ENCODE peak calls at places on chromosomes 16 and 17, in six cellular contexts. L is lung, G is A549, R is dorsolateral prefrontal cortex, Q is stomach, F is adrenal gland. S is an unnamed sample.

GRCh38 chr16:87608400-87608985 is 6.2 kb downstream of the JPH3 start:
- DNase-seq in R (no peak), Q (peak; percentile 49), L (no peak), F (peak; percentile 71), G (peak; percentile 53), S (no peak)

GRCh38 chr16:74186589-74186988 is 110.0 kb upstream of the PSMD7 start:
- DNase-seq in R (no peak), F (no peak), G (no peak), L (no peak), Q (no peak), S (no peak)

GRCh38 chr17:39064814-39065213 is 86.6 kb downstream of the PLXDC1 start:
- DNase-seq in G (no peak), L (no peak), F (no peak), R (no peak), Q (no peak), S (no peak)

GRCh38 chr17:34408439-34408838 is 45.4 kb upstream of the CCL1 start:
- DNase-seq in Q (no peak), G (no peak), L (no peak), R (no peak), F (no peak), S (no peak)

GRCh38 chr17:5892897-5893656 is 177.1 kb upstream of the WSCD1 start:
- DNase-seq in R (peak; percentile 55), F (no peak), L (no peak), G (no peak), Q (no peak), S (no peak)

GRCh38 chr17:15123593-15124590 is 141.2 kb downstream of the PMP22 start:
- DNase-seq in Q (no peak), L (no peak), F (no peak), G (no peak), R (no peak), S (no peak)

GRCh38 chr16:3256876-3257465 is 538 bp upstream of the MEFV start:
- DNase-seq in L (no peak), F (no peak), G (no peak), R (no peak), Q (no peak), S (no peak)

GRCh38 chr16:87076950-87077749 is 240.0 kb downstream of the C16orf95 start:
- DNase-seq in L (peak; percentile 36), G (peak; percentile 79), F (peak; percentile 47), Q (peak; percentile 69), R (no peak), S (no peak)

GRCh38 chr16:2483939-2484897 is 9.3 kb downstream of the TBC1D24 start:
- DNase-seq in F (no peak), R (no peak), L (no peak), G (no peak), Q (no peak), S (no peak)

GRCh38 chr16:51900221-51900780 is 646.6 kb downstream of the TOX3 start:
- DNase-seq in L (no peak), Q (no peak), R (no peak), F (no peak), G (no peak), S (no peak)

GRCh38 chr16:194516-194915 is 14.3 kb downstream of the HBQ1 start:
- DNase-seq in G (no peak), R (no peak), Q (no peak), F (no peak), L (no peak), S (no peak)

GRCh38 chr17:4165301-4166010 is 22.5 kb downstream of the CYB5D2 start:
- DNase-seq in G (no peak), F (no peak), R (no peak), L (no peak), Q (no peak), S (no peak)

GRCh38 chr16:63789603-63790002 is 1332.3 kb downstream of the CDH11 start:
- DNase-seq in F (no peak), Q (no peak), L (no peak), R (no peak), G (peak; percentile 11), S (no peak)

GRCh38 chr17:30571921-30572320 is 94.7 kb downstream of the GOSR1 start:
- DNase-seq in L (no peak), G (no peak), F (no peak), R (no peak), Q (no peak), S (peak; percentile 44)

GRCh38 chr16:27245276-27246231 is 23.0 kb downstream of the NSMCE1 start:
- DNase-seq in L (no peak), R (no peak), G (peak; percentile 90), F (peak; percentile 82), Q (no peak), S (no peak)

GRCh38 chr17:40323731-40324650 is 15.0 kb downstream of the RARA start:
- DNase-seq in G (no peak), L (peak; percentile 68), F (peak; percentile 78), Q (no peak), R (no peak), S (no peak)

GRCh38 chr17:61536417-61536955 is 54.5 kb downstream of the NACA2 start:
- DNase-seq in R (no peak), F (no peak), G (no peak), L (no peak), Q (no peak), S (no peak)

GRCh38 chr17:74373838-74374606 is 6.7 kb downstream of the GPR142 start:
- DNase-seq in L (no peak), F (no peak), Q (peak; percentile 42), G (peak; percentile 45), R (peak; percentile 87), S (no peak)

GRCh38 chr17:34300652-34301390 is 15.3 kb downstream of the CCL11 start:
- DNase-seq in L (peak; percentile 20), Q (no peak), F (no peak), R (no peak), G (no peak), S (no peak)

GRCh38 chr17:66602659-66603363 is 232.1 kb upstream of the CACNG5 start:
- DNase-seq in G (no peak), Q (no peak), L (no peak), R (no peak), F (no peak), S (no peak)
- TF ChIP-seq CTCF in G (no peak), Q (no peak), L (no peak), R (no peak), F (no peak), S (no peak)

GRCh38 chr17:9538626-9539025 is 37.0 kb downstream of the STX8 start:
- DNase-seq in Q (no peak), G (no peak), R (no peak), L (no peak), F (no peak), S (no peak)

GRCh38 chr17:9544221-9544620 is 31.4 kb downstream of the STX8 start:
- DNase-seq in F (no peak), R (no peak), Q (no peak), L (no peak), G (no peak), S (no peak)

GRCh38 chr17:9537177-9537776 is 38.3 kb downstream of the STX8 start:
- DNase-seq in L (no peak), Q (peak; percentile 33), F (no peak), R (no peak), G (no peak), S (no peak)

DNA sequence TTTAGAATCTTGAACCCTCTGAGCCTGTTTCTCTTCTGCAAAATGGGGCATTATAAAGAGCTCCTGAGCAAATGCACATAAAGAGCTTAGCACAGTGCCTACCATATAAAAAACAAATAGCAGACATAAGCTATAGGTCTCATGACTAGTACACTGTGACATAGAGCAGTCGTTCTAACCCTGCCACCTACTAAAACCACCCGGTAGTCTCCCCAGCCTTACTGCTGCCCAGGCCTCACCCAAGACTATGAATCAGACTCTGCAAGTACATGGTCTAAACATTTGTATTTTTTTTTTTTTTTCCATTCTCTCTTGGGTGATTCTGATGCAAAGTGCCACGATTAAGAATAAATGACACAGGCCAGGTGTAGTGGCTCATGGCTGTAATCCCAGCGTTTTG is 33.9 kb downstream of the STX8 start:
- DNase-seq in F (no peak), R (no peak), Q (no peak), L (no peak), G (no peak), S (no peak)
- H3K4me3 ChIP-seq in F (no peak overlapping the region), R (no peak overlapping the region), Q (no peak overlapping the region), L (no peak overlapping the region), G (no peak overlapping the region), S (no peak overlapping the region)

GRCh38 chr17:50154604-50155003 is 4.1 kb upstream of the PPP1R9B start:
- DNase-seq in Q (no peak), R (no peak), F (no peak), G (no peak), L (no peak), S (no peak)
- H3K27ac ChIP-seq in Q (peak overlapping the region; percentile 73), R (no peak overlapping the region), F (peak overlapping the region; percentile 93), G (peak overlapping the region; percentile 96), L (peak overlapping the region; percentile 65), S (peak overlapping the region; percentile 91)

DNA sequence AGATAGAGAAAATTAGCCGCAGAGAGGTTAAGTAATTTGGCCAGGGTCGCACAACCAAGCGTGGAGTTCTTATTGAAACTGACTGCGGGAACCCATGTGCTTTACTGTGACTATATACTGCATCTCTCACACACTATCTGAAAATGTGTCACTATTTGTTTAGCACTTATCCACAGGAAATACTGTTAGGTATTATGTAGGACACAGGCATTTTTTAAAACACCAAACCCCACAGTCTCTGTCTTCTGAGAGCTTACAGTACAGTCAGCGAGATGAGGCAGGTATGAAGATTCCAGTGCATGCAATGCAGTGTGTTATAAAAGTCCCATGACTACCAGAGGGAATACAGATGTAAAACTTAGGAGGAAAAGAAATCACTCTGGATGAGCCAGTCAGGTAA is 11.3 kb downstream of the RBL2 start:
- DNase-seq in F (no peak), G (no peak), Q (no peak), L (no peak), R (no peak), S (no peak)
- TF ChIP-seq CTCF in F (no peak), G (no peak), Q (no peak), L (no peak), R (no peak), S (no peak)

GRCh38 chr17:50533720-50534148 is 1.2 kb downstream of the EPN3 start:
- DNase-seq in R (peak; percentile 47), Q (peak; percentile 97), L (no peak), G (no peak), F (peak; percentile 82), S (no peak)
- H3K4me3 ChIP-seq in R (peak overlapping the region; percentile 30), Q (peak overlapping the region; percentile 59), L (no peak overlapping the region), G (peak overlapping the region; percentile 15), F (peak overlapping the region; percentile 47), S (no peak overlapping the region)

DNA sequence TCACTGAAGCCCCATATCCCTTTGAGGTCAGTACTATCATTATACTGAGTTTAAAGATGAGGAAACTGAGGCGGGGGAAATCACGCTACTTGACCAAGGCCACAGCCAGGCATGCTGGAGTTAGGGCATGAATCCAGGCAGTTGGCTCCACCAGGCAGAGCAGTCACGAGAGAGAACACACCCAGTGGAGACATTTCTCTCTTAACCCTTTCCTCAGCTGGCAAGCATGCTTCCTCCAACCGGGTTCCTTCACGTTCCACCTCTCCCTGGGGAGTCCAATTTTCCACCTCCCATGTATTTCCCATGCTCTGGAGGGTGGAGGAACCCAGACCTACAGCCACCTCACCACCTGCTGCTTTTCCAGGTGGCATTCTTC is 32.8 kb downstream of the VAC14 start:
- DNase-seq in Q (no peak), L (no peak), R (no peak), F (no peak), G (no peak), S (no peak)
- H3K27ac ChIP-seq in Q (no peak overlapping the region), L (no peak overlapping the region), R (no peak overlapping the region), F (no peak overlapping the region), G (peak overlapping the region; percentile 60), S (no peak overlapping the region)

GRCh38 chr17:59558953-59559352 is 6.5 kb upstream of the DHX40 start:
- DNase-seq in R (no peak), Q (no peak), L (no peak), F (no peak), G (no peak), S (no peak)
- TF ChIP-seq CTCF in R (peak; percentile 57), Q (peak; percentile 8), L (no peak), F (peak; percentile 38), G (peak; percentile 44), S (no peak)

GRCh38 chr17:45162022-45162687 is 480 bp downstream of the HEXIM2 start:
- DNase-seq in F (peak; percentile 33), Q (no peak), L (no peak), R (no peak), G (no peak), S (no peak)
- H3K4me3 ChIP-seq in F (peak overlapping the region; percentile 23), Q (peak overlapping the region; percentile 96), L (no peak overlapping the region), R (peak overlapping the region; percentile 81), G (peak overlapping the region; percentile 46), S (peak overlapping the region; percentile 43)

S was measured in ascending aorta.